ENCODE peak calls at places on chromosomes 4 and X, in four cellular contexts. W is PC-3, M is adipocyte, F is psoas muscle. D is an unnamed sample.
A peak's percentile ranks its signal among the peaks of the same experiment; 100 is the strongest.

GRCh38 chrX:78945186-78945912 is at the start of gene P2RY10:
- DNase-seq in W (no peak), M (no peak), F (no peak), D (no peak)

GRCh38 chr4:8540586-8540985 is 39.6 kb upstream of the GPR78 start:
- DNase-seq in W (no peak), M (no peak), F (no peak), D (no peak)

GRCh38 chr4:55499495-55499894 is 47.2 kb downstream of the CLOCK start:
- DNase-seq in M (no peak), F (no peak), W (no peak), D (no peak)

GRCh38 chr4:69057620-69058409 is 38.5 kb upstream of the UGT2B7 start:
- DNase-seq in W (no peak), M (no peak), F (no peak), D (peak; percentile 11)

GRCh38 chr4:20418865-20419451 is 167.3 kb downstream of the SLIT2 start:
- DNase-seq in M (peak; percentile 86), F (no peak), W (peak; percentile 57), D (peak; percentile 72)

GRCh38 chr4:5812506-5813229 is 80.2 kb downstream of the CRMP1 start:
- DNase-seq in W (peak; percentile 74), M (peak; percentile 88), F (no peak), D (peak; percentile 81)

GRCh38 chr4:7650606-7651400 is 216.1 kb upstream of the PSAPL1 start:
- DNase-seq in F (no peak), W (peak; percentile 62), M (no peak), D (no peak)

GRCh38 chr4:7987148-7987989 is 47.7 kb upstream of the AFAP1 start:
- DNase-seq in M (peak; percentile 90), F (peak; percentile 64), W (peak; percentile 86), D (peak; percentile 78)

GRCh38 chrX:51155566-51155965 is 177.1 kb upstream of the NUDT10 start:
- DNase-seq in M (no peak), W (no peak), F (no peak), D (no peak)

GRCh38 chrX:32448320-32448719 is 763.0 kb downstream of the DMD start:
- DNase-seq in F (no peak), W (no peak), M (no peak), D (no peak)

GRCh38 chr4:124202106-124202505 is 510.4 kb downstream of the ANKRD50 start:
- DNase-seq in M (peak; percentile 61), F (peak; percentile 25), W (no peak), D (peak; percentile 22)

GRCh38 chr4:170388255-170388654 is 298.5 kb upstream of the AADAT start:
- DNase-seq in M (peak; percentile 62), W (no peak), F (no peak), D (no peak)

GRCh38 chrX:20066968-20067708 is 49.6 kb downstream of the MAP7D2 start:
- DNase-seq in F (no peak), W (peak; percentile 73), M (peak; percentile 57), D (peak; percentile 70)

GRCh38 chr4:128351502-128351901 is 63.9 kb upstream of the PGRMC2 start:
- DNase-seq in W (no peak), F (no peak), M (no peak), D (no peak)

GRCh38 chrX:138914751-138915150 is 203.2 kb upstream of the FGF13 start:
- DNase-seq in W (no peak), M (no peak), F (no peak), D (no peak)

GRCh38 chr4:181319629-181320028 is 923.6 kb upstream of the TENM3 start:
- DNase-seq in W (no peak), F (no peak), M (no peak), D (no peak)

GRCh38 chr4:187469627-187470026 is 525.9 kb upstream of the ZFP42 start:
- DNase-seq in F (no peak), M (peak; percentile 53), W (no peak), D (no peak)

GRCh38 chrX:124211312-124211942 is 121.0 kb upstream of the TEX13D start:
- DNase-seq in F (no peak), M (peak; percentile 20), W (peak; percentile 65), D (peak; percentile 44)

GRCh38 chrX:80285131-80285773 is 135.0 kb upstream of the TENT5D start:
- DNase-seq in M (peak; percentile 1), F (no peak), W (peak; percentile 71), D (peak; percentile 45)

GRCh38 chrX:101493225-101493624 is 8.0 kb downstream of the ARMCX4 start:
- DNase-seq in F (no peak), M (no peak), W (no peak), D (no peak)

GRCh38 chr4:163493643-163494359 is 689 bp upstream of the TMA16 start:
- DNase-seq in F (no peak), W (no peak), M (no peak), D (no peak)

DNA sequence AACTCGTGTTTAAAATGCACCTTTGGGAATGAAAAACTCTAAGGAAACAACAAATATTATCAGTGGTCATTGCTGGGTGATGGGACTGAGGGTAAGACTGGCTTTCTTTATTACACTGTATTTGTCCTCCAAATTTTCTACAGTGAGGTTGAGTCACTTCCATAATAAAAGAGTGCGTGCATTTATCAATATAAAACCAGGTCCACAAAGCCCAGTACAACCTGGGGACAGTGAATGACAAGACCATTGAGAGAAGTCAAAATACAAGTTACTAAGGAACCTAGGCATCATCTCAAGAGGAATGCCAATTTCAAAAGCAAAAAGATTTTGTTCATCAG is 76.4 kb downstream of the MAGED4 start:
- DNase-seq in F (no peak), W (no peak), M (no peak), D (no peak)
- H3K4me3 ChIP-seq in F (peak overlapping the region; percentile 86), W (peak overlapping the region; percentile 80), M (peak overlapping the region; percentile 92), D (peak overlapping the region; percentile 58)

DNA sequence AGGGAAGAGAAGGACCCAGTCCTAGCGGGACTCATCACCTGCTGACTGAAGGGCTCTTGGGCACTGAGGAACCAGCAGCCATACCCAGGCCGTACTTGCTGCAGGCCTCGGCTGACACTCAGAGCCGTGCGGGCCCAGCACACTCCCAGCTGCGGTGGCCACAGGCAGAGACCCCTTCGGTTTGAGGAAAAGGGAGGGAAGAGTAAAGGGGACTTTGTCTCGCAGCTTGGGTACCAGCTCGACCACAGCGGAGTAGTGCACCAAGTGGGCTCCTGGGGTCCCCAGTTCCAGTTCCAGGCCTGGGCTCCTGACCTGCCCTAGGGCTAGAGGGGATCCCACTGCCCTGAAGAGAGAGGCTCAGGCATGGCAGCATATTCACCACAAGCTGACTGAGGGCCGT is 17.9 kb upstream of the OPN1LW start:
- DNase-seq in W (no peak), F (no peak), M (no peak), D (no peak)
- H3K4me3 ChIP-seq in W (no peak overlapping the region), F (no peak overlapping the region), M (no peak overlapping the region), D (no peak overlapping the region)

GRCh38 chrX:68365356-68365755 is 67.9 kb downstream of the OPHN1 start:
- DNase-seq in W (no peak), M (peak; percentile 4), F (no peak), D (no peak)
- H3K4me3 ChIP-seq in W (no peak overlapping the region), M (no peak overlapping the region), F (no peak overlapping the region), D (no peak overlapping the region)

GRCh38 chr4:1721666-1722550 is 587 bp downstream of the TACC3 start:
- DNase-seq in F (no peak), W (no peak), M (no peak), D (no peak)
- H3K4me3 ChIP-seq in F (peak overlapping the region; percentile 84), W (peak overlapping the region; percentile 94), M (peak overlapping the region; percentile 69), D (peak overlapping the region; percentile 58)

GRCh38 chrX:72208126-72208525 is 26.6 kb downstream of the PIN4 start:
- DNase-seq in F (no peak), W (no peak), M (no peak), D (peak; percentile 16)

GRCh38 chrX:72201836-72202536 is 20.4 kb downstream of the PIN4 start:
- DNase-seq in F (no peak), M (peak; percentile 67), W (peak; percentile 77), D (peak; percentile 65)

GRCh38 chrX:72202792-72203401 is 21.3 kb downstream of the PIN4 start:
- DNase-seq in M (no peak), W (no peak), F (no peak), D (no peak)

GRCh38 chrX:72203421-72203820 is 21.9 kb downstream of the PIN4 start:
- DNase-seq in W (no peak), M (no peak), F (no peak), D (no peak)
- H3K4me3 ChIP-seq in W (no peak overlapping the region), M (no peak overlapping the region), F (no peak overlapping the region), D (no peak overlapping the region)

GRCh38 chr4:140240237-140240636 is 86.3 kb upstream of the MAML3 start:
- DNase-seq in F (no peak), W (no peak), M (no peak), D (no peak)

GRCh38 chr4:140239311-140239710 is 85.3 kb upstream of the MAML3 start:
- DNase-seq in W (no peak), F (no peak), M (no peak), D (no peak)

GRCh38 chr4:140236649-140237160 is 82.7 kb upstream of the MAML3 start:
- DNase-seq in M (no peak), F (no peak), W (no peak), D (no peak)

GRCh38 chr4:140238353-140239041 is 84.5 kb upstream of the MAML3 start:
- DNase-seq in M (peak; percentile 89), F (peak; percentile 93), W (no peak), D (peak; percentile 46)

GRCh38 chr4:140237616-140238352 is 83.8 kb upstream of the MAML3 start:
- DNase-seq in M (peak; percentile 96), W (no peak), F (peak; percentile 78), D (peak; percentile 43)
- H3K4me3 ChIP-seq in M (peak overlapping the region; percentile 70), W (no peak overlapping the region), F (peak overlapping the region; percentile 51), D (no peak overlapping the region)

GRCh38 chrX:40104649-40105015 is 6.9 kb upstream of the BCOR start:
- DNase-seq in W (peak; percentile 65), F (peak; percentile 66), M (peak; percentile 75), D (peak; percentile 56)
- H3K4me3 ChIP-seq in W (peak overlapping the region; percentile 76), F (peak overlapping the region; percentile 67), M (peak overlapping the region; percentile 68), D (no peak overlapping the region)

D was measured in epithelial cell of esophagus.